ENCODE peak calls at places on chromosomes 11 and 22, in four cellular contexts. R, F, J and N are unnamed samples.
A peak's percentile ranks its signal among the peaks of the same experiment; 100 is the strongest.

GRCh38 chr11:28581286-28582242 is 473.4 kb downstream of the METTL15 start:
- DNase-seq in J (no peak), R (no peak), F (peak; percentile 60), N (peak; percentile 3)

GRCh38 chr11:96342131-96342970 is 644 bp downstream of the MAML2 start:
- DNase-seq in F (no peak), R (no peak), J (no peak), N (no peak)

GRCh38 chr11:40099391-40100169 is 1359.9 kb downstream of the LRRC4C start:
- DNase-seq in J (no peak), F (no peak), R (no peak), N (peak; percentile 61)

GRCh38 chr11:44787981-44788380 is 61.2 kb downstream of the TSPAN18 start:
- DNase-seq in R (no peak), F (no peak), J (no peak), N (no peak)

GRCh38 chr11:14617241-14618027 is 26.2 kb upstream of the PDE3B start:
- DNase-seq in R (no peak), F (no peak), J (no peak), N (no peak)

GRCh38 chr11:112421854-112422253 is 161.2 kb upstream of the PLET1 start:
- DNase-seq in J (no peak), R (no peak), F (no peak), N (peak; percentile 37)

GRCh38 chr11:132035736-132036135 is 665.3 kb downstream of the NTM start:
- DNase-seq in R (no peak), F (no peak), J (no peak), N (no peak)

GRCh38 chr11:85062626-85063025 is 564.5 kb downstream of the DLG2 start:
- DNase-seq in J (no peak), R (no peak), F (no peak), N (no peak)

GRCh38 chr11:31106963-31107576 is 262.5 kb downstream of the DCDC1 start:
- DNase-seq in R (no peak), J (no peak), F (peak; percentile 93), N (peak; percentile 64)

GRCh38 chr11:1303196-1303821 is 6.1 kb downstream of the TOLLIP start:
- DNase-seq in F (peak; percentile 79), R (no peak), J (no peak), N (peak; percentile 60)

GRCh38 chr11:44617671-44618461 is 52.4 kb downstream of the CD82 start:
- DNase-seq in F (peak; percentile 42), J (no peak), R (no peak), N (no peak)

GRCh38 chr22:33274214-33274828 is 216.1 kb upstream of the SYN3 start:
- DNase-seq in F (peak; percentile 88), J (no peak), R (no peak), N (peak; percentile 53)

GRCh38 chr11:98531576-98531975 is 489.2 kb upstream of the CNTN5 start:
- DNase-seq in R (no peak), J (no peak), F (no peak), N (no peak)

GRCh38 chr11:113796663-113797259 is 17.2 kb downstream of the CLDN25 start:
- DNase-seq in J (no peak), R (peak; percentile 13), F (peak; percentile 48), N (no peak)

GRCh38 chr11:121844016-121844415 is 272.0 kb downstream of the BLID start:
- DNase-seq in R (no peak), J (no peak), F (no peak), N (no peak)

GRCh38 chr11:72544589-72544988 is 110.3 kb upstream of the CLPB start:
- DNase-seq in R (no peak), J (no peak), F (no peak), N (no peak)